ENCODE peak calls at places on chromosomes 3 and 15, in nine cellular contexts. B, M, S, T, D, X, P, Z and I are unnamed samples.

GRCh38 chr3:172061724-172062184 is 22.4 kb downstream of the FNDC3B start:
- DNase-seq in S (no peak), B (peak; percentile 41), Z (no peak), X (no peak), M (no peak), D (peak; percentile 71), T (no peak), P (no peak), I (no peak)

GRCh38 chr3:61239871-61240270 is 11.4 kb downstream of the FHIT start:
- DNase-seq in B (peak; percentile 20), T (no peak), M (no peak), P (no peak), X (no peak), S (peak; percentile 23), D (no peak), Z (no peak), I (no peak)

GRCh38 chr3:135444058-135444457 is 521.5 kb upstream of the PPP2R3A start:
- DNase-seq in P (no peak), B (no peak), S (no peak), T (no peak), M (no peak), Z (no peak), D (no peak), X (no peak), I (no peak)

GRCh38 chr15:100999369-100999768 is 80.2 kb downstream of the LRRK1 start:
- DNase-seq in B (no peak), X (no peak), T (no peak), D (no peak), M (no peak), Z (no peak), S (no peak), P (no peak), I (no peak)

GRCh38 chr15:64749167-64749566 is 26.2 kb downstream of the RBPMS2 start:
- DNase-seq in D (no peak), X (no peak), B (peak; percentile 14), P (no peak), T (peak; percentile 54), Z (peak; percentile 48), M (no peak), S (no peak), I (peak; percentile 88)

GRCh38 chr3:140726061-140726460 is 48.2 kb downstream of the TRIM42 start:
- DNase-seq in P (no peak), S (no peak), X (no peak), T (no peak), D (peak; percentile 26), B (no peak), M (no peak), Z (no peak), I (no peak)

GRCh38 chr3:45187597-45188210 is 38.4 kb downstream of the TMEM158 start:
- DNase-seq in B (no peak), D (no peak), Z (peak; percentile 70), S (no peak), X (no peak), T (no peak), P (no peak), M (no peak), I (no peak)

GRCh38 chr15:60682115-60682514 is 203.2 kb upstream of the ICE2 start:
- DNase-seq in B (peak; percentile 32), M (no peak), S (no peak), T (no peak), Z (no peak), D (no peak), X (no peak), P (no peak), I (no peak)

GRCh38 chr15:98294126-98294525 is 333.6 kb downstream of the ARRDC4 start:
- DNase-seq in T (no peak), S (no peak), X (no peak), B (no peak), Z (no peak), D (no peak), P (no peak), M (no peak), I (no peak)

GRCh38 chr15:94239474-94239873 is 8.1 kb downstream of the MCTP2 start:
- DNase-seq in T (no peak), S (no peak), X (no peak), M (no peak), B (no peak), D (no peak), P (no peak), Z (peak; percentile 73), I (no peak)

GRCh38 chr3:156685198-156685597 is 10.8 kb downstream of the TIPARP start:
- DNase-seq in B (no peak), S (no peak), D (no peak), X (no peak), T (no peak), P (no peak), Z (peak; percentile 69), M (peak; percentile 5), I (no peak)

GRCh38 chr3:194610690-194611089 is 22.5 kb downstream of the TMEM44 start:
- DNase-seq in T (no peak), X (no peak), Z (no peak), D (no peak), B (no peak), M (no peak), S (no peak), P (no peak), I (no peak)

GRCh38 chr3:76554717-76555116 is 485.2 kb upstream of the ROBO2 start:
- DNase-seq in Z (no peak), X (no peak), P (no peak), B (peak; percentile 69), T (no peak), D (no peak), M (no peak), S (no peak), I (no peak)

GRCh38 chr3:60877188-60877587 is 374.1 kb downstream of the FHIT start:
- DNase-seq in B (no peak), Z (no peak), D (no peak), M (no peak), X (no peak), T (no peak), P (no peak), S (no peak), I (peak; percentile 39)

GRCh38 chr3:10602769-10603768 is 97.7 kb upstream of the ATP2B2 start:
- DNase-seq in D (peak; percentile 74), X (no peak), Z (no peak), M (no peak), S (no peak), T (no peak), P (peak; percentile 73), B (no peak), I (no peak)

GRCh38 chr3:99872633-99873254 is 55.1 kb downstream of the CMSS1 start:
- DNase-seq in M (no peak), S (no peak), X (no peak), Z (no peak), D (no peak), T (no peak), B (no peak), P (no peak), I (no peak)

GRCh38 chr15:78098131-78098755 is 5.9 kb downstream of the SH2D7 start:
- DNase-seq in P (no peak), T (no peak), M (no peak), B (no peak), S (no peak), D (no peak), X (no peak), Z (no peak), I (no peak)

GRCh38 chr3:13264468-13264795 is 155.7 kb downstream of the NUP210 start:
- DNase-seq in S (no peak), T (no peak), X (no peak), P (no peak), D (no peak), B (no peak), M (no peak), Z (no peak), I (no peak)

GRCh38 chr3:25306741-25307140 is 121.3 kb upstream of the RARB start:
- DNase-seq in P (no peak), D (no peak), X (no peak), T (no peak), B (no peak), Z (peak; percentile 2), S (no peak), M (no peak), I (no peak)

GRCh38 chr3:8848696-8849131 is 79.3 kb upstream of the OXTR start:
- DNase-seq in B (peak; percentile 43), T (no peak), M (no peak), D (no peak), S (no peak), Z (peak; percentile 14), X (no peak), P (no peak), I (no peak)

GRCh38 chr3:183769453-183769852 is 55.9 kb downstream of the MAP6D1 start:
- DNase-seq in Z (no peak), B (no peak), M (no peak), T (no peak), S (no peak), D (no peak), P (no peak), X (no peak), I (no peak)

GRCh38 chr15:88711806-88712205 is 73.0 kb downstream of the ISG20 start:
- DNase-seq in B (no peak), X (no peak), M (no peak), S (no peak), D (no peak), Z (no peak), P (no peak), T (no peak), I (no peak)

GRCh38 chr15:47206358-47206978 is 510.8 kb upstream of the SEMA6D start:
- DNase-seq in P (no peak), S (no peak), Z (no peak), T (no peak), X (no peak), M (peak; percentile 24), D (no peak), B (no peak), I (no peak)

GRCh38 chr3:160827516-160827915 is 71.5 kb downstream of the PPM1L start:
- DNase-seq in X (no peak), B (no peak), P (no peak), Z (no peak), D (no peak), T (no peak), M (no peak), S (no peak), I (no peak)
- H3K4me1 ChIP-seq in X (peaks cover 2% of the 10 kb centered on the region), B (no peaks in the 10 kb centered on the region), P (no peaks in the 10 kb centered on the region), Z (no peaks in the 10 kb centered on the region), D (no peaks in the 10 kb centered on the region), T (no peaks in the 10 kb centered on the region), M (peaks cover 11% of the 10 kb centered on the region), S (no peaks in the 10 kb centered on the region), I (peaks cover 56% of the 10 kb centered on the region)

GRCh38 chr3:55006277-55006676 is 78.4 kb upstream of the LRTM1 start:
- DNase-seq in S (no peak), D (no peak), T (no peak), X (no peak), B (no peak), P (no peak), M (peak; percentile 70), Z (no peak), I (no peak)
- H3K4me3 ChIP-seq in S (no peak overlapping the region), D (no peak overlapping the region), T (no peak overlapping the region), X (no peak overlapping the region), B (no peak overlapping the region), P (no peak overlapping the region), M (peak overlapping the region; percentile 30), Z (no peak overlapping the region), I (no peak overlapping the region)

GRCh38 chr15:99476413-99477222 is 89.2 kb upstream of the MEF2A start:
- DNase-seq in S (no peak), X (no peak), P (peak; percentile 46), M (peak; percentile 31), D (peak; percentile 9), T (peak; percentile 57), B (peak; percentile 99), Z (peak; percentile 98), I (peak; percentile 82)
- H3K27ac ChIP-seq in S (no peak overlapping the region), X (no peak overlapping the region), P (no peak overlapping the region), M (no peak overlapping the region), D (no peak overlapping the region), T (peak overlapping the region; percentile 48), B (peak overlapping the region; percentile 83), Z (peak overlapping the region; percentile 23), I (peak overlapping the region; percentile 83)

GRCh38 chr15:90557651-90558084 is 27.9 kb downstream of the CRTC3 start:
- DNase-seq in T (peak; percentile 51), S (peak; percentile 91), D (no peak), M (no peak), B (peak; percentile 51), Z (no peak), P (no peak), X (no peak), I (peak; percentile 78)
- H3K4me1 ChIP-seq in T (peaks cover 7% of the 10 kb centered on the region), S (peaks cover 40% of the 10 kb centered on the region), D (peaks cover 7% of the 10 kb centered on the region), M (peaks cover 35% of the 10 kb centered on the region), B (peaks cover 28% of the 10 kb centered on the region), Z (peaks cover 30% of the 10 kb centered on the region), P (peaks cover 55% of the 10 kb centered on the region), X (no peaks in the 10 kb centered on the region), I (peaks cover 63% of the 10 kb centered on the region)